ENCODE peak calls at places on chromosomes 4 and X, in ten cellular contexts. One of them, this sample, is unnamed.

GRCh38 chr4:77681792-77682191 is 76.2 kb downstream of the CXCL13 start:
- DNase-seq in ovary: no peak
- DNase-seq in right lobe of liver: no peak
- DNase-seq in upper lobe of left lung: no peak
- DNase-seq in body of pancreas: no peak
- DNase-seq in thyroid gland: no peak
- DNase-seq in uterus: no peak
- DNase-seq in sigmoid colon: no peak
- DNase-seq in H1: no peak
- DNase-seq in HCT116: no peak
- DNase-seq in this sample: no peak

GRCh38 chr4:3255611-3256186 is 6.7 kb downstream of the MSANTD1 start:
- DNase-seq in ovary: no peak
- DNase-seq in right lobe of liver: no peak
- DNase-seq in upper lobe of left lung: peak
- DNase-seq in body of pancreas: no peak
- DNase-seq in thyroid gland: no peak
- DNase-seq in uterus: peak
- DNase-seq in sigmoid colon: peak
- DNase-seq in H1: no peak
- DNase-seq in HCT116: no peak
- DNase-seq in this sample: peak

GRCh38 chr4:174631901-174632758 is 109.8 kb upstream of the HPGD start:
- DNase-seq in ovary: no peak
- DNase-seq in right lobe of liver: no peak
- DNase-seq in upper lobe of left lung: no peak
- DNase-seq in body of pancreas: peak
- DNase-seq in thyroid gland: no peak
- DNase-seq in uterus: peak
- DNase-seq in sigmoid colon: no peak
- DNase-seq in H1: no peak
- DNase-seq in HCT116: peak
- DNase-seq in this sample: no peak

GRCh38 chrX:70508296-70508911 is 63.8 kb downstream of the DLG3 start:
- DNase-seq in ovary: no peak
- DNase-seq in right lobe of liver: no peak
- DNase-seq in upper lobe of left lung: no peak
- DNase-seq in body of pancreas: no peak
- DNase-seq in thyroid gland: peak
- DNase-seq in uterus: no peak
- DNase-seq in sigmoid colon: no peak
- DNase-seq in H1: no peak
- DNase-seq in HCT116: no peak
- DNase-seq in this sample: no peak

GRCh38 chrX:71652405-71652804 is 14.9 kb upstream of the LOC101059915 start:
- DNase-seq in ovary: peak
- DNase-seq in right lobe of liver: no peak
- DNase-seq in upper lobe of left lung: no peak
- DNase-seq in body of pancreas: peak
- DNase-seq in thyroid gland: peak
- DNase-seq in uterus: peak
- DNase-seq in sigmoid colon: no peak
- DNase-seq in H1: no peak
- DNase-seq in HCT116: peak
- DNase-seq in this sample: no peak

GRCh38 chr4:137614491-137614890 is 82.2 kb upstream of the PCDH18 start:
- DNase-seq in ovary: no peak
- DNase-seq in right lobe of liver: no peak
- DNase-seq in upper lobe of left lung: no peak
- DNase-seq in body of pancreas: no peak
- DNase-seq in thyroid gland: no peak
- DNase-seq in uterus: no peak
- DNase-seq in sigmoid colon: no peak
- DNase-seq in H1: no peak
- DNase-seq in HCT116: no peak
- DNase-seq in this sample: no peak

GRCh38 chrX:64152857-64153256 is 52.7 kb downstream of the AMER1 start:
- DNase-seq in ovary: no peak
- DNase-seq in right lobe of liver: no peak
- DNase-seq in upper lobe of left lung: no peak
- DNase-seq in body of pancreas: no peak
- DNase-seq in thyroid gland: no peak
- DNase-seq in uterus: no peak
- DNase-seq in sigmoid colon: no peak
- DNase-seq in H1: peak
- DNase-seq in HCT116: no peak
- DNase-seq in this sample: no peak

GRCh38 chr4:52579602-52580272 is 79.4 kb downstream of the USP46 start:
- DNase-seq in ovary: no peak
- DNase-seq in right lobe of liver: no peak
- DNase-seq in upper lobe of left lung: no peak
- DNase-seq in body of pancreas: no peak
- DNase-seq in thyroid gland: no peak
- DNase-seq in uterus: no peak
- DNase-seq in sigmoid colon: no peak
- DNase-seq in H1: no peak
- DNase-seq in HCT116: no peak
- DNase-seq in this sample: no peak

GRCh38 chr4:47374477-47374876 is 89.0 kb downstream of the COMMD8 start:
- DNase-seq in ovary: no peak
- DNase-seq in right lobe of liver: no peak
- DNase-seq in upper lobe of left lung: no peak
- DNase-seq in body of pancreas: no peak
- DNase-seq in thyroid gland: no peak
- DNase-seq in uterus: peak
- DNase-seq in sigmoid colon: no peak
- DNase-seq in H1: no peak
- DNase-seq in HCT116: no peak
- DNase-seq in this sample: no peak

GRCh38 chr4:139589619-139590018 is 33.6 kb upstream of the SETD7 start:
- DNase-seq in ovary: no peak
- DNase-seq in right lobe of liver: no peak
- DNase-seq in upper lobe of left lung: no peak
- DNase-seq in body of pancreas: no peak
- DNase-seq in thyroid gland: no peak
- DNase-seq in uterus: no peak
- DNase-seq in sigmoid colon: no peak
- DNase-seq in H1: no peak
- DNase-seq in HCT116: no peak
- DNase-seq in this sample: peak

GRCh38 chr4:48943387-48943786 is 36.8 kb upstream of the OCIAD2 start:
- DNase-seq in ovary: no peak
- DNase-seq in right lobe of liver: no peak
- DNase-seq in upper lobe of left lung: no peak
- DNase-seq in body of pancreas: no peak
- DNase-seq in thyroid gland: peak
- DNase-seq in uterus: no peak
- DNase-seq in sigmoid colon: no peak
- DNase-seq in H1: no peak
- DNase-seq in HCT116: peak
- DNase-seq in this sample: no peak

GRCh38 chrX:410296-410695 is 23.6 kb upstream of the PPP2R3B start:
- DNase-seq in ovary: no peak
- DNase-seq in right lobe of liver: no peak
- DNase-seq in upper lobe of left lung: no peak
- DNase-seq in body of pancreas: no peak
- DNase-seq in thyroid gland: no peak
- DNase-seq in uterus: no peak
- DNase-seq in sigmoid colon: no peak
- DNase-seq in H1: no peak
- DNase-seq in HCT116: no peak
- DNase-seq in this sample: peak

GRCh38 chr4:77852892-77853495 is 9.6 kb upstream of the MRPL1 start:
- DNase-seq in ovary: no peak
- DNase-seq in right lobe of liver: no peak
- DNase-seq in upper lobe of left lung: no peak
- DNase-seq in body of pancreas: no peak
- DNase-seq in thyroid gland: no peak
- DNase-seq in uterus: no peak
- DNase-seq in sigmoid colon: no peak
- DNase-seq in H1: no peak
- DNase-seq in HCT116: no peak
- DNase-seq in this sample: no peak

GRCh38 chr4:172996571-172997216 is 171.9 kb upstream of the GALNT7 start:
- DNase-seq in ovary: no peak
- DNase-seq in right lobe of liver: no peak
- DNase-seq in upper lobe of left lung: no peak
- DNase-seq in body of pancreas: no peak
- DNase-seq in thyroid gland: no peak
- DNase-seq in uterus: no peak
- DNase-seq in sigmoid colon: no peak
- DNase-seq in H1: no peak
- DNase-seq in HCT116: no peak
- DNase-seq in this sample: no peak

GRCh38 chr4:24980064-24980690 is 50.6 kb downstream of the LGI2 start:
- DNase-seq in ovary: peak
- DNase-seq in right lobe of liver: peak
- DNase-seq in upper lobe of left lung: no peak
- DNase-seq in body of pancreas: peak
- DNase-seq in thyroid gland: peak
- DNase-seq in uterus: peak
- DNase-seq in sigmoid colon: peak
- DNase-seq in H1: peak
- DNase-seq in HCT116: peak
- DNase-seq in this sample: no peak

GRCh38 chrX:38886112-38886511 is 84.9 kb downstream of the MID1IP1 start:
- DNase-seq in ovary: no peak
- DNase-seq in right lobe of liver: no peak
- DNase-seq in upper lobe of left lung: no peak
- DNase-seq in body of pancreas: no peak
- DNase-seq in thyroid gland: no peak
- DNase-seq in uterus: no peak
- DNase-seq in sigmoid colon: no peak
- DNase-seq in H1: no peak
- DNase-seq in HCT116: no peak
- DNase-seq in this sample: no peak

GRCh38 chr4:176794651-176795050 is 1.9 kb upstream of the VEGFC start:
- DNase-seq in ovary: no peak
- DNase-seq in right lobe of liver: no peak
- DNase-seq in upper lobe of left lung: no peak
- DNase-seq in body of pancreas: no peak
- DNase-seq in thyroid gland: peak
- DNase-seq in uterus: no peak
- DNase-seq in sigmoid colon: no peak
- DNase-seq in H1: no peak
- DNase-seq in HCT116: no peak
- DNase-seq in this sample: no peak

GRCh38 chr4:111630705-111631104 is 514.5 kb upstream of the FAM241A start:
- DNase-seq in ovary: no peak
- DNase-seq in right lobe of liver: no peak
- DNase-seq in upper lobe of left lung: no peak
- DNase-seq in body of pancreas: no peak
- DNase-seq in thyroid gland: no peak
- DNase-seq in uterus: no peak
- DNase-seq in sigmoid colon: no peak
- DNase-seq in H1: no peak
- DNase-seq in HCT116: peak
- DNase-seq in this sample: no peak
- TF ChIP-seq CTCF in ovary: no peak
- TF ChIP-seq CTCF in right lobe of liver: peak
- TF ChIP-seq CTCF in upper lobe of left lung: no peak
- TF ChIP-seq CTCF in body of pancreas: no peak
- TF ChIP-seq CTCF in thyroid gland: no peak
- TF ChIP-seq CTCF in uterus: no peak
- TF ChIP-seq CTCF in sigmoid colon: no peak
- TF ChIP-seq CTCF in H1: peak
- TF ChIP-seq CTCF in HCT116: peak
- TF ChIP-seq CTCF in this sample: peak

GRCh38 chr4:1579834-1580686 is 104.1 kb downstream of the FAM53A start:
- DNase-seq in ovary: peak
- DNase-seq in right lobe of liver: peak
- DNase-seq in upper lobe of left lung: peak
- DNase-seq in body of pancreas: peak
- DNase-seq in thyroid gland: peak
- DNase-seq in uterus: no peak
- DNase-seq in sigmoid colon: peak
- DNase-seq in H1: no peak
- DNase-seq in HCT116: peak
- DNase-seq in this sample: peak
- TF ChIP-seq POLR2A in ovary: peak
- TF ChIP-seq POLR2A in right lobe of liver: peak
- TF ChIP-seq POLR2A in upper lobe of left lung: peak
- TF ChIP-seq POLR2A in body of pancreas: peak
- TF ChIP-seq POLR2A in thyroid gland: no peak
- TF ChIP-seq POLR2A in uterus: peak
- TF ChIP-seq POLR2A in sigmoid colon: peak
- TF ChIP-seq POLR2A in H1: no peak
- TF ChIP-seq POLR2A in HCT116: no peak
- TF ChIP-seq POLR2A in this sample: no peak

GRCh38 chr4:17124767-17125166 is 226.3 kb upstream of the LDB2 start:
- DNase-seq in ovary: no peak
- DNase-seq in right lobe of liver: no peak
- DNase-seq in upper lobe of left lung: no peak
- DNase-seq in body of pancreas: no peak
- DNase-seq in thyroid gland: no peak
- DNase-seq in uterus: no peak
- DNase-seq in sigmoid colon: no peak
- DNase-seq in H1: no peak
- DNase-seq in HCT116: no peak
- DNase-seq in this sample: no peak
- TF ChIP-seq CTCF in ovary: no peak
- TF ChIP-seq CTCF in right lobe of liver: no peak
- TF ChIP-seq CTCF in upper lobe of left lung: no peak
- TF ChIP-seq CTCF in body of pancreas: no peak
- TF ChIP-seq CTCF in thyroid gland: no peak
- TF ChIP-seq CTCF in uterus: no peak
- TF ChIP-seq CTCF in sigmoid colon: no peak
- TF ChIP-seq CTCF in H1: peak
- TF ChIP-seq CTCF in HCT116: no peak
- TF ChIP-seq CTCF in this sample: no peak

GRCh38 chr4:109811707-109812106 is 3.9 kb upstream of the GAR1 start:
- DNase-seq in ovary: no peak
- DNase-seq in right lobe of liver: no peak
- DNase-seq in upper lobe of left lung: no peak
- DNase-seq in body of pancreas: no peak
- DNase-seq in thyroid gland: no peak
- DNase-seq in uterus: no peak
- DNase-seq in sigmoid colon: no peak
- DNase-seq in H1: no peak
- DNase-seq in HCT116: no peak
- DNase-seq in this sample: no peak

GRCh38 chr4:109816082-109816442 is 500 bp downstream of the GAR1 start:
- DNase-seq in ovary: no peak
- DNase-seq in right lobe of liver: no peak
- DNase-seq in upper lobe of left lung: peak
- DNase-seq in body of pancreas: no peak
- DNase-seq in thyroid gland: no peak
- DNase-seq in uterus: no peak
- DNase-seq in sigmoid colon: no peak
- DNase-seq in H1: no peak
- DNase-seq in HCT116: no peak
- DNase-seq in this sample: no peak

GRCh38 chr4:109818268-109818667 is 2.7 kb downstream of the GAR1 start:
- DNase-seq in ovary: no peak
- DNase-seq in right lobe of liver: no peak
- DNase-seq in upper lobe of left lung: no peak
- DNase-seq in body of pancreas: no peak
- DNase-seq in thyroid gland: no peak
- DNase-seq in uterus: no peak
- DNase-seq in sigmoid colon: no peak
- DNase-seq in H1: no peak
- DNase-seq in HCT116: no peak
- DNase-seq in this sample: no peak

GRCh38 chr4:109816894-109817293 is 1.3 kb downstream of the GAR1 start:
- DNase-seq in ovary: no peak
- DNase-seq in right lobe of liver: no peak
- DNase-seq in upper lobe of left lung: no peak
- DNase-seq in body of pancreas: no peak
- DNase-seq in thyroid gland: no peak
- DNase-seq in uterus: no peak
- DNase-seq in sigmoid colon: no peak
- DNase-seq in H1: no peak
- DNase-seq in HCT116: no peak
- DNase-seq in this sample: no peak

GRCh38 chr4:109815151-109816081 is at the start of gene GAR1:
- DNase-seq in ovary: peak
- DNase-seq in right lobe of liver: peak
- DNase-seq in upper lobe of left lung: peak
- DNase-seq in body of pancreas: peak
- DNase-seq in thyroid gland: peak
- DNase-seq in uterus: peak
- DNase-seq in sigmoid colon: peak
- DNase-seq in H1: peak
- DNase-seq in HCT116: peak
- DNase-seq in this sample: peak
- TF ChIP-seq POLR2A in ovary: no peak
- TF ChIP-seq POLR2A in right lobe of liver: no peak
- TF ChIP-seq POLR2A in upper lobe of left lung: peak
- TF ChIP-seq POLR2A in body of pancreas: peak
- TF ChIP-seq POLR2A in thyroid gland: no peak
- TF ChIP-seq POLR2A in uterus: peak
- TF ChIP-seq POLR2A in sigmoid colon: no peak
- TF ChIP-seq POLR2A in H1: peak
- TF ChIP-seq POLR2A in HCT116: peak
- TF ChIP-seq POLR2A in this sample: no peak